ENCODE peak calls at places on chromosomes 1 and 21, in eight cellular contexts. E is substantia nigra; M is RPMI8226; Q is right lobe of liver; D is midbrain; T is left ventricle myocardium inferior; Z is NCI-H510A; R is activated gamma-delta T cell treated with anti-CD3 and anti-CD28 coated beads, Interleukin-2, amount 50 U/mL, for 16 hours. S is an unnamed sample.

GRCh38 chr1:239879321-239880170 is 212.1 kb upstream of the FMN2 start:
- DNase-seq in Z (no peak), M (no peak), Q (no peak), D (no peak), T (no peak), E (no peak), R (no peak), S (no peak)

GRCh38 chr1:76185207-76185606 is 110.7 kb downstream of the ST6GALNAC3 start:
- DNase-seq in Z (no peak), T (no peak), E (no peak), Q (no peak), R (no peak), M (no peak), D (no peak), S (no peak)

GRCh38 chr1:108190686-108191416 is 9.3 kb downstream of the SLC25A24 start:
- DNase-seq in Z (no peak), Q (no peak), M (no peak), E (no peak), R (no peak), D (no peak), T (no peak), S (no peak)

GRCh38 chr1:157882560-157882959 is 41.0 kb upstream of the CD5L start:
- DNase-seq in E (no peak), D (no peak), Q (no peak), Z (no peak), M (no peak), R (no peak), T (no peak), S (no peak)

GRCh38 chr1:116409751-116410182 is 36.7 kb downstream of the ATP1A1 start:
- DNase-seq in Z (no peak), Q (no peak), T (no peak), R (no peak), M (no peak), E (no peak), D (no peak), S (no peak)

GRCh38 chr1:226714148-226714547 is 24.9 kb downstream of the ITPKB start:
- DNase-seq in D (no peak), R (no peak), M (no peak), Q (no peak), E (no peak), Z (no peak), T (no peak), S (no peak)

GRCh38 chr1:193769609-193770008 is 583.2 kb upstream of the B3GALT2 start:
- DNase-seq in Z (no peak), E (no peak), R (no peak), Q (no peak), D (no peak), M (no peak), T (no peak), S (no peak)

GRCh38 chr1:89905391-89906058 is 84.7 kb downstream of the LRRC8D start:
- DNase-seq in R (no peak), Z (no peak), M (no peak), D (no peak), E (no peak), T (no peak), Q (no peak), S (no peak)

GRCh38 chr1:211133841-211134669 is at the start of gene KCNH1:
- DNase-seq in D (peak; percentile 94), Z (peak; percentile 81), Q (peak; percentile 71), R (peak; percentile 65), T (peak; percentile 67), E (peak; percentile 89), M (peak; percentile 85), S (peak; percentile 28)

GRCh38 chr1:18575620-18576019 is 55.0 kb upstream of the PAX7 start:
- DNase-seq in E (peak; percentile 40), Z (no peak), R (peak; percentile 12), Q (peak; percentile 57), M (peak; percentile 61), D (no peak), T (peak; percentile 61), S (no peak)

GRCh38 chr1:96234299-96234698 is 487.3 kb upstream of the PTBP2 start:
- DNase-seq in T (peak; percentile 14), Q (no peak), D (no peak), M (no peak), R (no peak), Z (peak; percentile 70), E (no peak), S (no peak)

GRCh38 chr1:16405441-16405840 is 31.8 kb downstream of the SPATA21 start:
- DNase-seq in M (no peak), E (no peak), D (no peak), R (no peak), Z (no peak), Q (no peak), T (no peak), S (no peak)

GRCh38 chr1:57360846-57361407 is 62.9 kb downstream of the DAB1 start:
- DNase-seq in M (no peak), Z (no peak), E (no peak), Q (no peak), T (no peak), R (no peak), D (no peak), S (no peak)

GRCh38 chr1:213986020-213986924 is 1.5 kb upstream of the PROX1 start:
- DNase-seq in E (no peak), T (no peak), D (no peak), Z (no peak), Q (no peak), M (no peak), R (no peak), S (no peak)

GRCh38 chr1:21325231-21325718 is 35.0 kb upstream of the ECE1 start:
- DNase-seq in Z (no peak), E (no peak), R (no peak), Q (no peak), D (no peak), T (no peak), M (no peak), S (no peak)

GRCh38 chr1:67811816-67812215 is 21.5 kb downstream of the GNG12 start:
- DNase-seq in E (no peak), T (no peak), Z (no peak), M (no peak), R (no peak), Q (no peak), D (no peak), S (no peak)

GRCh38 chr21:37435120-37435519 is 68.5 kb downstream of the DYRK1A start:
- DNase-seq in T (peak; percentile 35), D (peak; percentile 91), R (peak; percentile 31), Q (no peak), E (peak; percentile 11), Z (peak; percentile 85), M (peak; percentile 13), S (peak; percentile 94)

GRCh38 chr1:48572632-48573258 is 100.7 kb upstream of the SPATA6 start:
- DNase-seq in E (peak; percentile 53), D (peak; percentile 83), M (peak; percentile 43), R (no peak), Z (peak; percentile 38), Q (peak; percentile 41), T (peak; percentile 25), S (peak; percentile 10)

GRCh38 chr1:92961896-92962752 is 862 bp upstream of the DIPK1A start:
- DNase-seq in Z (no peak), E (no peak), D (peak; percentile 45), T (peak; percentile 27), Q (no peak), R (peak; percentile 51), M (peak; percentile 67), S (no peak)

GRCh38 chr1:31183927-31184554 is 55.6 kb downstream of the NKAIN1 start:
- DNase-seq in E (peak; percentile 31), D (peak; percentile 34), R (peak; percentile 12), Z (peak; percentile 6), T (no peak), Q (no peak), M (peak; percentile 59), S (no peak)

GRCh38 chr1:177915641-177916040 is 54.2 kb downstream of the SEC16B start:
- DNase-seq in D (no peak), Q (no peak), T (no peak), R (no peak), Z (no peak), E (no peak), M (no peak), S (no peak)

GRCh38 chr21:40505681-40506080 is 341.3 kb downstream of the DSCAM start:
- DNase-seq in M (no peak), T (no peak), E (no peak), Z (no peak), R (no peak), Q (no peak), D (no peak), S (no peak)

GRCh38 chr1:3745071-3745470 is 7.2 kb upstream of the CCDC27 start:
- DNase-seq in R (no peak), T (no peak), Z (no peak), M (no peak), Q (no peak), D (no peak), E (no peak), S (no peak)